ENCODE peak calls at places on chromosome 4, in four cellular contexts. One of them, this sample, is unnamed.
A peak's percentile ranks its signal among the peaks of the same experiment; 100 is the strongest.

GRCh38 chr4:5891563-5892320 is 1.1 kb downstream of the CRMP1 start:
- DNase-seq in OCI-LY7: no peak
- DNase-seq in pancreas: no peak
- DNase-seq in astrocyte: no peak
- DNase-seq in this sample: no peak

GRCh38 chr4:147596377-147596776 is 20.8 kb upstream of the TMEM184C start:
- DNase-seq in OCI-LY7: no peak
- DNase-seq in astrocyte: no peak
- DNase-seq in pancreas: no peak
- DNase-seq in this sample: no peak

GRCh38 chr4:122525865-122526264 is 69.3 kb upstream of the IL2 start:
- DNase-seq in pancreas: no peak
- DNase-seq in astrocyte: no peak
- DNase-seq in OCI-LY7: no peak
- DNase-seq in this sample: no peak

GRCh38 chr4:13527192-13527982 is 16.9 kb downstream of the NKX3-2 start:
- DNase-seq in pancreas: no peak
- DNase-seq in astrocyte: no peak
- DNase-seq in OCI-LY7: no peak
- DNase-seq in this sample: no peak

GRCh38 chr4:159229164-159229563 is 126.3 kb downstream of the RAPGEF2 start:
- DNase-seq in astrocyte: peak; percentile 92
- DNase-seq in pancreas: no peak
- DNase-seq in OCI-LY7: no peak
- DNase-seq in this sample: no peak

GRCh38 chr4:42671431-42672194 is 14.7 kb upstream of the ATP8A1 start:
- DNase-seq in astrocyte: no peak
- DNase-seq in OCI-LY7: peak; percentile 74
- DNase-seq in pancreas: no peak
- DNase-seq in this sample: no peak

GRCh38 chr4:76803522-76803921 is 94.4 kb downstream of the SOWAHB start:
- DNase-seq in pancreas: no peak
- DNase-seq in astrocyte: peak; percentile 97
- DNase-seq in OCI-LY7: no peak
- DNase-seq in this sample: no peak

GRCh38 chr4:163681208-163681821 is 186.8 kb downstream of the TMA16 start:
- DNase-seq in OCI-LY7: peak; percentile 89
- DNase-seq in astrocyte: no peak
- DNase-seq in pancreas: peak; percentile 3
- DNase-seq in this sample: no peak

GRCh38 chr4:158458271-158458895 is 63.3 kb upstream of the RXFP1 start:
- DNase-seq in OCI-LY7: no peak
- DNase-seq in pancreas: no peak
- DNase-seq in astrocyte: no peak
- DNase-seq in this sample: no peak

GRCh38 chr4:87973283-87974169 is 2.0 kb upstream of the SPP1 start:
- DNase-seq in pancreas: peak; percentile 33
- DNase-seq in OCI-LY7: peak; percentile 60
- DNase-seq in astrocyte: peak; percentile 94
- DNase-seq in this sample: peak; percentile 56

GRCh38 chr4:5711479-5712184 is 631 bp downstream of the EVC start:
- DNase-seq in OCI-LY7: no peak
- DNase-seq in astrocyte: peak; percentile 68
- DNase-seq in pancreas: no peak
- DNase-seq in this sample: peak; percentile 52

GRCh38 chr4:6192245-6192644 is 8.1 kb downstream of the JAKMIP1 start:
- DNase-seq in pancreas: no peak
- DNase-seq in astrocyte: no peak
- DNase-seq in OCI-LY7: no peak
- DNase-seq in this sample: no peak

GRCh38 chr4:101973331-101973730 is 182.8 kb downstream of the BANK1 start:
- DNase-seq in pancreas: no peak
- DNase-seq in OCI-LY7: no peak
- DNase-seq in astrocyte: no peak
- DNase-seq in this sample: no peak

GRCh38 chr4:141425124-141425523 is 204.4 kb downstream of the ZNF330 start:
- DNase-seq in astrocyte: peak; percentile 88
- DNase-seq in OCI-LY7: no peak
- DNase-seq in pancreas: no peak
- DNase-seq in this sample: no peak

GRCh38 chr4:37988670-37989069 is 28.5 kb downstream of the PTTG2 start:
- DNase-seq in astrocyte: peak; percentile 28
- DNase-seq in pancreas: no peak
- DNase-seq in OCI-LY7: no peak
- DNase-seq in this sample: no peak

GRCh38 chr4:110033994-110034393 is 121.3 kb downstream of the EGF start:
- DNase-seq in astrocyte: no peak
- DNase-seq in pancreas: no peak
- DNase-seq in OCI-LY7: no peak
- DNase-seq in this sample: no peak

GRCh38 chr4:15149842-15150592 is 147.7 kb downstream of the CPEB2 start:
- DNase-seq in astrocyte: peak; percentile 64
- DNase-seq in pancreas: peak; percentile 20
- DNase-seq in OCI-LY7: peak; percentile 11
- DNase-seq in this sample: peak; percentile 82

GRCh38 chr4:180925800-180926199 is 1317.4 kb upstream of the TENM3 start:
- DNase-seq in astrocyte: peak; percentile 42
- DNase-seq in pancreas: no peak
- DNase-seq in OCI-LY7: no peak
- DNase-seq in this sample: no peak

GRCh38 chr4:7020856-7021255 is 22.3 kb upstream of the TADA2B start:
- DNase-seq in OCI-LY7: no peak
- DNase-seq in pancreas: no peak
- DNase-seq in astrocyte: no peak
- DNase-seq in this sample: no peak

GRCh38 chr4:145281946-145282345 is 101.6 kb upstream of the OTUD4 start:
- DNase-seq in astrocyte: no peak
- DNase-seq in pancreas: no peak
- DNase-seq in OCI-LY7: no peak
- DNase-seq in this sample: no peak

GRCh38 chr4:79831119-79831528 is 241.9 kb downstream of the ANTXR2 start:
- DNase-seq in pancreas: no peak
- DNase-seq in astrocyte: no peak
- DNase-seq in OCI-LY7: no peak
- DNase-seq in this sample: no peak

GRCh38 chr4:70473691-70474090 is 1.7 kb downstream of the MUC7 start:
- DNase-seq in astrocyte: no peak
- DNase-seq in OCI-LY7: no peak
- DNase-seq in pancreas: no peak
- DNase-seq in this sample: no peak

GRCh38 chr4:110155632-110156031 is 42.8 kb downstream of the ELOVL6 start:
- DNase-seq in pancreas: no peak
- DNase-seq in astrocyte: no peak
- DNase-seq in OCI-LY7: no peak
- DNase-seq in this sample: no peak

GRCh38 chr4:147355849-147356248 is 125.0 kb upstream of the EDNRA start:
- DNase-seq in pancreas: no peak
- DNase-seq in OCI-LY7: no peak
- DNase-seq in astrocyte: peak; percentile 89
- DNase-seq in this sample: no peak

GRCh38 chr4:24704152-24704551 is 91.2 kb upstream of the SOD3 start:
- DNase-seq in OCI-LY7: no peak
- DNase-seq in pancreas: no peak
- DNase-seq in astrocyte: no peak
- DNase-seq in this sample: no peak

GRCh38 chr4:79049840-79050520 is 110.7 kb upstream of the PAQR3 start:
- DNase-seq in astrocyte: no peak
- DNase-seq in OCI-LY7: no peak
- DNase-seq in pancreas: no peak
- DNase-seq in this sample: no peak

GRCh38 chr4:53015681-53016080 is 153.6 kb downstream of the RASL11B start:
- DNase-seq in pancreas: no peak
- DNase-seq in OCI-LY7: peak; percentile 42
- DNase-seq in astrocyte: peak; percentile 31
- DNase-seq in this sample: no peak

GRCh38 chr4:100190643-100191600 is 654 bp upstream of the DDIT4L start:
- DNase-seq in OCI-LY7: no peak
- DNase-seq in pancreas: no peak
- DNase-seq in astrocyte: no peak
- DNase-seq in this sample: no peak

GRCh38 chr4:84677995-84678394 is 95.1 kb downstream of the CDS1 start:
- DNase-seq in OCI-LY7: no peak
- DNase-seq in pancreas: no peak
- DNase-seq in astrocyte: no peak
- DNase-seq in this sample: no peak

GRCh38 chr4:61507091-61507490 is 307.0 kb downstream of the ADGRL3 start:
- DNase-seq in astrocyte: peak; percentile 18
- DNase-seq in OCI-LY7: no peak
- DNase-seq in pancreas: no peak
- DNase-seq in this sample: no peak

GRCh38 chr4:141610365-141610764 is 26.0 kb upstream of the IL15 start:
- DNase-seq in astrocyte: no peak
- DNase-seq in OCI-LY7: no peak
- DNase-seq in pancreas: no peak
- DNase-seq in this sample: no peak

GRCh38 chr4:173318648-173319211 is 15.4 kb downstream of the HMGB2 start:
- DNase-seq in astrocyte: peak; percentile 44
- DNase-seq in OCI-LY7: peak; percentile 62
- DNase-seq in pancreas: no peak
- DNase-seq in this sample: no peak

DNA sequence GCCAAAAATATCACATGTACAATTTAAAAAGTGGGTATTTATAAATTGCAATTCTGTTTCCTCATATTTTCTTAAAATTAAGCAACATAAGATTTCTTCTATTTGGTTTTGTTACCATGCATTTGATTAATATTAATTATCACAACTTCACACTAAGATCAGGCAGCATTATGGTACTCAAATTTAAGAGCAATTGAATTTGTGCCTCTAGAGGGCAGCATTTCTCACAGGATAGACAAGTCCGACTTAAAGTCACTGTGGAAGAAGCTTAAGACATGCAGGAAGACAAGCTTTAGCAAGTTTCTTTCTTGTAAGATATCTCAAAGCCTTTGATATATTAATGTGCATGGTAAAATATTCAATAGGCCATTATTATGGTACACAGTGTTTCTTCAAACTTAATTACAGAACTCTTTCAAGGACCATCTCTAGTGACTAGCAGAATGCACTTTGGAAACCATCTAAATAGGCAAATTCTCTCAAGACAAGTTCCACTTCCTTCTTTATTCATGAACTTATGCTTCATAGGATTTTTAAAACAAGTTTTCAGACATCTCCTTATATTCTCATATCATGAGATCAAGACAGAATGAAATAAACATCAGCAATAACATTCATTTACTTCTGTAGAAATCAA is 35.0 kb downstream of the FBXW7 start:
- DNase-seq in astrocyte: peak; percentile 77
- DNase-seq in pancreas: peak; percentile 26
- DNase-seq in OCI-LY7: peak; percentile 90
- DNase-seq in this sample: no peak
- H3K4me1 ChIP-seq in astrocyte: no peaks in the 10 kb centered on the region
- H3K4me1 ChIP-seq in pancreas: peaks cover 5% of the 10 kb centered on the region
- H3K4me1 ChIP-seq in OCI-LY7: peaks cover 36% of the 10 kb centered on the region
- H3K4me1 ChIP-seq in this sample: peaks cover 7% of the 10 kb centered on the region

DNA sequence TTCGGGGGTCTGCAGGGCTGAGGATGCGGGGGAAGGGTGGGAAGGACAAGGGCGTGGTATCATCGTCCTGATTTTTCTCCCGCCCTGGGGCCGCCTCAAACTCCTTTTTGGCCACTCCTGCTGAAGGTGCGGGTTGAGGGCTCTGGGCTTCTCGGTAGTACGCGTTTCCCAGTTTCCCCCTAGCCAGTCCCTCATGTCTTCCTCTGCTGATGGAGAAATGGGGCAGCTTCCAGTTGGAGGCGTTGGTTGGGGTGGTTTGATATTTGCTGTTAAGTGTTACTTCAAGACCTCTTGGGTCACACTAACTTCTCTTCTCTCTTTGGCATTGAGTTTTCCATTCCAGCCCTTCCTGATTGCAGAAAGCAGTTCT is 482 bp downstream of the GSTCD start:
- DNase-seq in pancreas: peak; percentile 6
- DNase-seq in astrocyte: peak; percentile 11
- DNase-seq in OCI-LY7: peak; percentile 27
- DNase-seq in this sample: no peak
- H3K27ac ChIP-seq in pancreas: peak overlapping the region; percentile 92
- H3K27ac ChIP-seq in astrocyte: peak overlapping the region; percentile 89
- H3K27ac ChIP-seq in OCI-LY7: peak overlapping the region; percentile 43
- H3K27ac ChIP-seq in this sample: peak overlapping the region; percentile 90

GRCh38 chr4:169225812-169226211 is 44.9 kb downstream of the SH3RF1 start:
- DNase-seq in pancreas: no peak
- DNase-seq in astrocyte: peak; percentile 74
- DNase-seq in OCI-LY7: no peak
- DNase-seq in this sample: no peak
- H3K4me1 ChIP-seq in pancreas: no peaks in the 10 kb centered on the region
- H3K4me1 ChIP-seq in astrocyte: peaks cover 37% of the 10 kb centered on the region
- H3K4me1 ChIP-seq in OCI-LY7: no peaks in the 10 kb centered on the region
- H3K4me1 ChIP-seq in this sample: peaks cover 12% of the 10 kb centered on the region

GRCh38 chr4:56149601-56150000 is 200.9 kb downstream of the CEP135 start:
- DNase-seq in astrocyte: peak; percentile 67
- DNase-seq in OCI-LY7: no peak
- DNase-seq in pancreas: no peak
- DNase-seq in this sample: no peak

GRCh38 chr4:56158483-56158882 is 209.7 kb downstream of the CEP135 start:
- DNase-seq in astrocyte: no peak
- DNase-seq in OCI-LY7: no peak
- DNase-seq in pancreas: no peak
- DNase-seq in this sample: no peak

GRCh38 chr4:56156141-56156540 is 207.4 kb downstream of the CEP135 start:
- DNase-seq in OCI-LY7: no peak
- DNase-seq in astrocyte: no peak
- DNase-seq in pancreas: no peak
- DNase-seq in this sample: no peak

GRCh38 chr4:56160631-56161030 is 211.9 kb downstream of the CEP135 start:
- DNase-seq in pancreas: no peak
- DNase-seq in astrocyte: no peak
- DNase-seq in OCI-LY7: no peak
- DNase-seq in this sample: no peak

GRCh38 chr4:56155432-56155831 is 206.7 kb downstream of the CEP135 start:
- DNase-seq in pancreas: no peak
- DNase-seq in OCI-LY7: no peak
- DNase-seq in astrocyte: no peak
- DNase-seq in this sample: no peak
- H3K27ac ChIP-seq in pancreas: no peak overlapping the region
- H3K27ac ChIP-seq in OCI-LY7: no peak overlapping the region
- H3K27ac ChIP-seq in astrocyte: no peak overlapping the region
- H3K27ac ChIP-seq in this sample: no peak overlapping the region